ENCODE peak calls at places on chromosome 16, in ten cellular contexts. D is EL; H is astrocyte of the spinal cord; I is stimulated activated CD8-positive, alpha-beta memory T cell treated with anti-CD3 and anti-CD28 coated beads, Interleukin-15, amount 100 ng/mL, for 1 hour; Y is NCI-H774; Q is activated T-cell treated with anti-CD3 and anti-CD28 coated beads for 1 hour; P is stimulated activated CD4-positive, alpha-beta T cell treated with anti-CD3 and anti-CD28 coated beads, Interleukin-1b, Interleukin-23, amount 100 ng/mL, for 1 hour; N is activated CD4-positive, alpha-beta T cell treated with anti-CD3 and anti-CD28 coated beads for 48 hours; U is CD8-positive, alpha-beta memory T cell; R is aorta. W is an unnamed sample.

GRCh38 chr16:54414671-54415070 is 128.1 kb upstream of the IRX3 start:
- DNase-seq in D (no peak), Q (no peak), H (no peak), U (no peak), P (no peak), Y (no peak), I (no peak), N (no peak), R (no peak), W (no peak)

GRCh38 chr16:11024333-11025053 is 80.1 kb downstream of the CLEC16A start:
- DNase-seq in Q (no peak), I (no peak), P (no peak), R (no peak), N (no peak), U (no peak), Y (no peak), H (no peak), D (no peak), W (no peak)

GRCh38 chr16:14337303-14338191 is 266.4 kb downstream of the MRTFB start:
- DNase-seq in Q (no peak), P (no peak), I (no peak), D (no peak), H (no peak), N (no peak), Y (peak), R (no peak), U (no peak), W (no peak)

GRCh38 chr16:19860146-19861030 is 24.3 kb downstream of the GPRC5B start:
- DNase-seq in I (no peak), U (no peak), Q (no peak), N (no peak), Y (no peak), H (peak), D (no peak), P (no peak), R (peak), W (peak)

GRCh38 chr16:9429946-9430345 is 338.5 kb downstream of the HAPSTR1 start:
- DNase-seq in I (no peak), H (no peak), Q (no peak), P (no peak), R (no peak), N (no peak), Y (no peak), D (no peak), U (no peak), W (no peak)

GRCh38 chr16:82152641-82153094 is 17.4 kb downstream of the MPHOSPH6 start:
- DNase-seq in D (peak), P (no peak), H (peak), I (no peak), N (no peak), Q (no peak), Y (no peak), U (no peak), R (no peak), W (no peak)

GRCh38 chr16:75433732-75434413 is 570 bp upstream of the CFDP1 start:
- DNase-seq in Q (no peak), P (peak), D (peak), Y (peak), U (peak), H (peak), R (no peak), I (no peak), N (peak), W (peak)

GRCh38 chr16:1194665-1195392 is 30.2 kb downstream of the TPSG1 start:
- DNase-seq in U (no peak), H (no peak), N (peak), Y (no peak), P (peak), I (no peak), Q (no peak), D (no peak), R (no peak), W (no peak)

GRCh38 chr16:23824909-23825308 is 10.9 kb upstream of the PRKCB start:
- DNase-seq in I (no peak), Q (no peak), U (no peak), P (no peak), D (no peak), H (no peak), Y (no peak), R (no peak), N (no peak), W (no peak)

GRCh38 chr16:85573696-85574641 is 39.2 kb upstream of the GSE1 start:
- DNase-seq in D (peak), Q (no peak), U (no peak), H (peak), I (no peak), N (no peak), Y (no peak), R (peak), P (no peak), W (no peak)

GRCh38 chr16:66935319-66936011 is at the start of gene CES2:
- DNase-seq in I (no peak), N (no peak), R (peak), P (no peak), D (peak), Q (no peak), U (no peak), H (peak), Y (no peak), W (no peak)

GRCh38 chr16:55905651-55906050 is 30.5 kb upstream of the CES5A start:
- DNase-seq in R (no peak), D (no peak), P (no peak), U (no peak), Y (no peak), Q (no peak), N (no peak), H (no peak), I (no peak), W (no peak)

GRCh38 chr16:83960521-83961249 is 7.4 kb upstream of the NECAB2 start:
- DNase-seq in P (no peak), Y (no peak), D (no peak), N (no peak), U (no peak), Q (no peak), I (no peak), H (no peak), R (no peak), W (no peak)

GRCh38 chr16:23908790-23909189 is 73.0 kb downstream of the PRKCB start:
- DNase-seq in P (no peak), N (no peak), I (no peak), R (no peak), Q (no peak), D (no peak), Y (no peak), H (no peak), U (no peak), W (no peak)